ENCODE peak calls at places on chromosomes 12 and 14, in seven cellular contexts. X, F, W, O, I, Q and L are unnamed samples.

GRCh38 chr14:98297567-98297966 is 974.4 kb downstream of the BCL11B start:
- DNase-seq in W (no peak), X (no peak), F (no peak), I (no peak), Q (no peak), O (no peak), L (no peak)

GRCh38 chr12:101670007-101670671 is 27.3 kb upstream of the CHPT1 start:
- DNase-seq in W (no peak), I (peak), Q (peak), X (peak), F (peak), O (peak), L (peak)

GRCh38 chr12:29414368-29414767 is 33.4 kb upstream of the ERGIC2 start:
- DNase-seq in Q (peak), I (no peak), O (no peak), W (no peak), F (no peak), X (no peak), L (no peak)

GRCh38 chr14:20400965-20401593 is 12.2 kb downstream of the TEP1 start:
- DNase-seq in I (no peak), X (no peak), O (no peak), Q (no peak), W (peak), F (peak), L (no peak)

GRCh38 chr12:66653801-66654200 is 25.1 kb downstream of the GRIP1 start:
- DNase-seq in Q (no peak), I (no peak), F (no peak), O (no peak), W (no peak), X (no peak), L (no peak)

GRCh38 chr12:52180971-52181628 is 10.7 kb downstream of the KRT80 start:
- DNase-seq in W (no peak), F (peak), O (no peak), I (no peak), X (no peak), Q (no peak), L (no peak)

GRCh38 chr12:131054345-131055092 is 100.8 kb downstream of the ADGRD1 start:
- DNase-seq in F (no peak), I (no peak), X (no peak), W (no peak), Q (no peak), O (no peak), L (no peak)

GRCh38 chr12:62123721-62124203 is 136.4 kb upstream of the USP15 start:
- DNase-seq in Q (peak), X (no peak), F (no peak), O (no peak), I (peak), W (peak), L (peak)

GRCh38 chr12:12880537-12880936 is 10.8 kb upstream of the GPRC5A start:
- DNase-seq in W (no peak), O (no peak), X (no peak), F (no peak), I (no peak), Q (no peak), L (no peak)

GRCh38 chr12:17235996-17236395 is 630.0 kb upstream of the LMO3 start:
- DNase-seq in I (no peak), F (no peak), W (no peak), X (no peak), O (no peak), Q (no peak), L (no peak)

GRCh38 chr14:61470261-61470953 is 149.0 kb downstream of the PRKCH start:
- DNase-seq in O (no peak), F (peak), Q (peak), W (peak), I (no peak), X (peak), L (peak)
- TF ChIP-seq CTCF in O (no peak), F (peak), Q (peak), W (peak), I (no peak), X (no peak), L (peak)

GRCh38 chr12:124906606-124907261 is 7.7 kb downstream of the UBC start:
- DNase-seq in O (peak), I (peak), Q (peak), F (peak), W (peak), X (peak), L (peak)

GRCh38 chr12:124901003-124901402 is 13.4 kb downstream of the UBC start:
- DNase-seq in Q (no peak), X (no peak), I (no peak), F (no peak), W (no peak), O (no peak), L (no peak)

GRCh38 chr12:124909831-124910560 is 4.5 kb downstream of the UBC start:
- DNase-seq in X (no peak), Q (peak), F (no peak), I (no peak), O (no peak), W (no peak), L (no peak)

GRCh38 chr12:124902916-124903315 is 11.5 kb downstream of the UBC start:
- DNase-seq in F (no peak), I (no peak), Q (no peak), X (no peak), W (no peak), O (no peak), L (no peak)

GRCh38 chr12:124904306-124905098 is 9.9 kb downstream of the UBC start:
- DNase-seq in O (peak), X (peak), W (no peak), Q (peak), F (peak), I (peak), L (peak)
- H3K4me3 ChIP-seq in O (peak), X (no peak), W (no peak), Q (peak), F (peak), I (no peak), L (no peak)

DNA sequence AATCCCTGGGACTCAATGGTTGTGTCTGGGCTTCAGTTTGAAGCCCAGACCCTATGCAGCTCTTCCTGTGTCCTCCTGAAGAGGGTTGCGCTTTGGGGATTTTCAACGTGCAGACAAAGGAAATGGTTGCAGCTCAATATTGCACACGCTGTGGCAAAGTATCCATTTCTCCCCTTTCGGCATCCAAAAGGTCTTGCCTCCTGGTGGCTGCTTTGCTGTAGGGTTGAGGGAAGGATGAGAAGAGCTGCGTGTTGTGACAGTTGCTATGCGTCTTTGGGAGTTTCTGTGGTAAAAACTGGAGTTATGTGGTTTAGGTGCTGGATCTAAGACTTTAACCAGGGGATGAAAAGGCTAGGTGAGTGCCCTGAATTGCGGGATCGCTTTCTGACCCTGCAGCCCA is 71.0 kb downstream of the ZNF664 start:
- DNase-seq in I (no peak), Q (no peak), O (no peak), F (no peak), X (no peak), W (no peak), L (no peak)
- TF ChIP-seq CTCF in I (no peak), Q (no peak), O (no peak), F (no peak), X (no peak), W (no peak), L (no peak)

GRCh38 chr14:23181946-23182345 is 1.5 kb downstream of the SLC7A8 start:
- DNase-seq in W (no peak), F (no peak), X (no peak), Q (no peak), I (no peak), O (no peak), L (no peak)
- H3K4me3 ChIP-seq in W (peak), F (peak), X (no peak), Q (peak), I (peak), O (peak), L (peak)

GRCh38 chr14:36520601-36521525 is 831 bp upstream of the NKX2-1 start:
- DNase-seq in W (no peak), O (no peak), I (peak), Q (peak), F (peak), X (peak), L (no peak)
- TF ChIP-seq CTCF in W (peak), O (no peak), I (no peak), Q (peak), F (no peak), X (no peak), L (peak)

DNA sequence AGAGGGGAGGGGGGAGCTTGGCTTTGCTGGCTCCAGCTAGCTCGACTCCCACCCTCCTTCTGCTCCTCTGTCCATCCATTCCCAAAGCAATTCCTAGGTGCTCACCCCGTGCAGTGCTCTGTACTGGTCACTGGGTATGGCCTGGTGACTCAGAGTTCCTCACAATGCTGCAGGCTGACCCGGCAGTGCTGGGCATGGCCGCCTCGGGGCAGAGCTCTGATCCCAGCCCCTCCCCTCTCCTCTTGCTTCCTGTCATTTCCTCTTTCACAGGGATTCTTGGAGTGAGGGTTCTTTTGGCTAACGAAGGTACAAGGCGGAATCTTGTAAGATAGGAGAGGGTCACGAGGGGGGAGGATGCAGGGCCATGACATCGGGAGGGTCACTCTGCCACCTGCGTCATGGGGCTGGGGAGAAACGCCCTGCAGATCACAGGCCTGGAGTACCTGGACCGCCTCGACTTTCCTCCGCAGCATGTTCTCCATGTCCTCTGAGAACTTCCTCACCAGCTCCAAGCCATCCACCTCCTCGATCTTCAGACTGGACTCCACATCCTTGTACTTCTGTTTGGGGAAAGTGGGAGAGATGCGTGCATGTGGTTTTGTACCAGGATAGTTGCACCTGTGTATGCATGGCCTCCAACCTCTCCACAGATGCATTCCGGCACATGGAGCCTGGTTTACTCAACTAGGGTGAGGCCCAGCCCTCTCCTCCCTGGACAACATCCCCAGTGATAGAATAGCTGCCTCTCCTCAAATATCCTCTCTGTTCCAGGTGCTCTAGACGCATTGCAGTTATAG is 5.7 kb downstream of the CACNA2D4 start:
- DNase-seq in F (peak), W (peak), O (no peak), X (peak), Q (no peak), I (peak), L (no peak)
- H3K4me3 ChIP-seq in F (no peak), W (no peak), O (no peak), X (no peak), Q (no peak), I (no peak), L (no peak)

GRCh38 chr14:68408680-68409079 is 384.2 kb downstream of the ZFP36L1 start:
- DNase-seq in Q (peak), O (no peak), I (no peak), X (no peak), W (no peak), F (peak), L (no peak)
- TF ChIP-seq CTCF in Q (peak), O (no peak), I (no peak), X (no peak), W (no peak), F (peak), L (no peak)